ENCODE peak calls at places on chromosomes 4 and X, in four cellular contexts. N is gastrocnemius medialis, J is mammary epithelial cell, Y is cardiac muscle cell. R is an unnamed sample. For H3K4me1, the result is how much of the 10 kb centered on the place peaks cover.

GRCh38 chrX:13000311-13000811 is 25.5 kb downstream of the TMSB4X start:
- DNase-seq in N (no peak), J (no peak), Y (no peak), R (no peak)

GRCh38 chrX:55356609-55357008 is 91.9 kb upstream of the PAGE3 start:
- DNase-seq in N (no peak), J (no peak), Y (no peak), R (no peak)

GRCh38 chrX:63784902-63785692 is at the start of gene ARHGEF9:
- DNase-seq in N (peak), J (no peak), Y (peak), R (peak)

GRCh38 chr4:173398251-173398650 is 665 bp downstream of the SCRG1 start:
- DNase-seq in N (no peak), J (no peak), Y (no peak), R (no peak)

GRCh38 chrX:53882331-53882730 is 161.9 kb downstream of the PHF8 start:
- DNase-seq in N (no peak), J (no peak), Y (peak), R (no peak)

GRCh38 chr4:121534187-121534586 is 153.4 kb upstream of the QRFPR start:
- DNase-seq in N (no peak), J (no peak), Y (no peak), R (no peak)

GRCh38 chr4:8860096-8860891 is 11.3 kb downstream of the HMX1 start:
- DNase-seq in N (no peak), J (peak), Y (no peak), R (no peak)

GRCh38 chr4:95522682-95523410 is 25.9 kb downstream of the UNC5C start:
- DNase-seq in N (no peak), J (no peak), Y (no peak), R (no peak)

GRCh38 chr4:52997132-52997416 is 135.0 kb downstream of the RASL11B start:
- DNase-seq in N (no peak), J (no peak), Y (no peak), R (no peak)

GRCh38 chrX:44312421-44312820 is 31.1 kb downstream of the EFHC2 start:
- DNase-seq in N (no peak), J (no peak), Y (no peak), R (no peak)

GRCh38 chr4:127446309-127446708 is 186.4 kb upstream of the INTU start:
- DNase-seq in N (no peak), J (no peak), Y (no peak), R (no peak)

GRCh38 chr4:73753215-73753614 is 12.8 kb downstream of the CXCL8 start:
- DNase-seq in N (no peak), J (peak), Y (no peak), R (no peak)

GRCh38 chr4:118680808-118681207 is 4.4 kb upstream of the METTL14 start:
- DNase-seq in N (no peak), J (no peak), Y (no peak), R (peak)

GRCh38 chrX:1725472-1725871 is 110.6 kb downstream of the ASMT start:
- DNase-seq in N (no peak), J (no peak), Y (no peak), R (no peak)

GRCh38 chr4:38672247-38673071 is 8.5 kb downstream of the KLF3 start:
- DNase-seq in N (no peak), J (no peak), Y (no peak), R (peak)

GRCh38 chr4:2459589-2460349 is 9.1 kb upstream of the RNF4 start:
- DNase-seq in N (no peak), J (no peak), Y (no peak), R (no peak)

GRCh38 chrX:97843200-97843811 is 959.6 kb downstream of the RPA4 start:
- DNase-seq in N (no peak), J (no peak), Y (no peak), R (no peak)

GRCh38 chrX:46547857-46548256 is 2.6 kb upstream of the ZNF674 start:
- DNase-seq in N (no peak), J (peak), Y (no peak), R (no peak)

GRCh38 chrX:103927030-103927429 is 35.4 kb upstream of the TMSB15B start:
- DNase-seq in N (no peak), J (no peak), Y (no peak), R (no peak)

GRCh38 chr4:81030617-81031388 is at the start of gene BMP3:
- DNase-seq in N (no peak), J (peak), Y (peak), R (peak)

GRCh38 chrX:154595559-154595958 is 10.6 kb downstream of the CTAG1A start:
- DNase-seq in N (no peak), J (no peak), Y (no peak), R (no peak)

GRCh38 chrX:154599531-154599930 is 14.6 kb downstream of the CTAG1A start:
- DNase-seq in N (no peak), J (no peak), Y (no peak), R (peak)

GRCh38 chrX:154598656-154599055 is 13.7 kb downstream of the CTAG1A start:
- DNase-seq in N (no peak), J (no peak), Y (no peak), R (no peak)

GRCh38 chrX:154596290-154596929 is 11.5 kb downstream of the CTAG1A start:
- DNase-seq in N (no peak), J (peak), Y (peak), R (peak)

DNA sequence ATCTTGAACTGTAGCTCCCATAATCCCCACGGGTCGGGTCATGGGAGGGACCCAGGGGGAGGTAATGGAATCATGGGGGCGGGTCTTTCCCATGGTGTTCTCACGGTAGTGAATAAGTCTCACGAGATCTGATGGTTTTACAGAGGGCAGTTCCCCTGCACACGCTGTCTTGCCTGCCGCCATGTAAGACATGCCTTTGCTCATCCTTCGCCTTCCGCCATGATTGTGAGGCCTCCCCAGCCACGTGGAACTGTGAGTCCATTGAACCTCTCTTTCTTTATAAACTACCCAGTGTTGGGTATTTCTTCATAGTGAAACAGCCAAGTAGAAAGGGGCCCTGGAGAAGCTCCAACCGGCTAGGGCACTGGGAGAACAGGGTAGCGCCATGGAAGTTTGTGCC is 12.3 kb downstream of the CTAG1A start:
- DNase-seq in N (no peak), J (no peak), Y (no peak), R (no peak)
- H3K4me3 ChIP-seq in N (no peak), J (no peak), Y (no peak), R (no peak)

DNA sequence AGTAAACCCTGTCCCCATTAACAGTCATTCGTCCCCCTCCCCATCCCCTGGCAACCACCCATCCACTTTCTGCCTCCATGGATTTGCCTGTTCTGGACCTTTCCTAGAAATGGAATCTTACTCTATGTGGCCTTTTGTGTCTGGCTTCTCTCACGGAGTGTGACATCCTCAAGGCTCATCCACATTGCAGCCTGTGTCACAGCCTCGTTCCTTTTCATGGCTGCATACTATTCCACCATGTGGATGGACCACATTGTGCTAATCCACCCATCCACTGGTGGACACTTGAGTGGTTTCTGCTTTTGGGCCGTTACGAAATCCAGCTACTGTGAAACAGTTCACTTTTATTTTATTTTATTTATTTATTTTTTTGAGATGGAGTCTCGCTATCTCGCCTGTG is 8.1 kb upstream of the PPP2R3B start:
- DNase-seq in N (no peak), J (no peak), Y (no peak), R (no peak)
- H3K27ac ChIP-seq in N (no peak), J (no peak), Y (no peak), R (no peak)

GRCh38 chr4:87030124-87030523 is 95.3 kb downstream of the AFF1 start:
- DNase-seq in N (no peak), J (no peak), Y (no peak), R (no peak)
- H3K4me1 ChIP-seq in N (half or more), J (under half), Y (half or more), R (under half)

GRCh38 chr4:105909699-105910340 is 14.5 kb downstream of the NPNT start:
- DNase-seq in N (no peak), J (peak), Y (peak), R (no peak)

GRCh38 chr4:105912633-105913032 is 17.4 kb downstream of the NPNT start:
- DNase-seq in N (no peak), J (no peak), Y (no peak), R (no peak)
- H3K4me3 ChIP-seq in N (no peak), J (no peak), Y (no peak), R (no peak)

GRCh38 chr4:88866862-88867550 is 169.4 kb upstream of the NAP1L5 start:
- DNase-seq in N (no peak), J (peak), Y (no peak), R (peak)

GRCh38 chr4:88865051-88865450 is 167.4 kb upstream of the NAP1L5 start:
- DNase-seq in N (no peak), J (peak), Y (no peak), R (no peak)

GRCh38 chr4:88860594-88860993 is 163.0 kb upstream of the NAP1L5 start:
- DNase-seq in N (no peak), J (no peak), Y (no peak), R (peak)

GRCh38 chr4:88868510-88868909 is 170.9 kb upstream of the NAP1L5 start:
- DNase-seq in N (no peak), J (no peak), Y (no peak), R (no peak)

DNA sequence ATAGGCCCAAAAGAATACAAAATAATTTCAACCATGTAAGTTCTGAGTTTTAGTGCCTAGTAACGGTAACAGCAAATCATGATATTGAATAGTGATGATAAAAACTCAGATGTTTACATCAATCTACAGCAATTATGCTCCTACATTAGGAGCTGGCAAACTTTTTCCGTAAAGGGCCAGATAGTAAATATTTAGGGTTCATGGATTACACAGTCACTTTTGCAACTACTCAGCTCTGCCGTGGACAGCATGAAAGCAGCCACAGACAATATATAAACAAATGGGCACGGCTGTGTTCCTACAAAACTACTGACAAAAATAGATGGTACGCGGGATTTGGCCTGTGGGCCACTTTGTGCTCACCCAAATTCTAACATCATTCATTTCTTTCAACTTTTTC is 167.8 kb upstream of the NAP1L5 start:
- DNase-seq in N (no peak), J (no peak), Y (no peak), R (no peak)
- H3K27ac ChIP-seq in N (no peak), J (peak), Y (no peak), R (no peak)

GRCh38 chr4:158020734-158021346 is 152.0 kb downstream of the GASK1B start:
- DNase-seq in N (no peak), J (peak), Y (peak), R (peak)

GRCh38 chr4:158016511-158016910 is 156.3 kb downstream of the GASK1B start:
- DNase-seq in N (no peak), J (peak), Y (no peak), R (no peak)

GRCh38 chr4:158018090-158018808 is 154.6 kb downstream of the GASK1B start:
- DNase-seq in N (no peak), J (no peak), Y (no peak), R (no peak)

GRCh38 chr4:158018831-158019230 is 154.0 kb downstream of the GASK1B start:
- DNase-seq in N (no peak), J (no peak), Y (no peak), R (no peak)

DNA sequence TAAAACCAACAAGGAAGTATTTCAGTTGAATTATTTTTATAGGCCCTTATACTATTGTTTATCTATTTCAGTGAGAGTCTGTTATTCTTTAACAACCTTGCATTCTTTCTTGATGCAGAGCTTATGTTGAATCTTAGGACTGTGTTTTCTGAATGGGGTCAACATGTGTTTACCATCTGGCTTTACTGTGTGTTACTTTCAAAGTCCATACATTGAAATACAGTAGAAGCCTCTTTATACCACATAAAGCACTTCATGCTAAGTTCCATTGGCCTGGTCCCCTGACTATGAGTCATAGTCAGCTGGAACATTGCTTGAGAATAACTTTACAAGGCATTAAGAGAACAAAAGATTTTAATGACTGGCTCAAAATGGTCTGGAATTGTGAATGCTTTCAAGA is 152.7 kb downstream of the GASK1B start:
- DNase-seq in N (peak), J (peak), Y (no peak), R (peak)
- H3K4me1 ChIP-seq in N (under half), J (under half), Y (under half), R (under half)

DNA sequence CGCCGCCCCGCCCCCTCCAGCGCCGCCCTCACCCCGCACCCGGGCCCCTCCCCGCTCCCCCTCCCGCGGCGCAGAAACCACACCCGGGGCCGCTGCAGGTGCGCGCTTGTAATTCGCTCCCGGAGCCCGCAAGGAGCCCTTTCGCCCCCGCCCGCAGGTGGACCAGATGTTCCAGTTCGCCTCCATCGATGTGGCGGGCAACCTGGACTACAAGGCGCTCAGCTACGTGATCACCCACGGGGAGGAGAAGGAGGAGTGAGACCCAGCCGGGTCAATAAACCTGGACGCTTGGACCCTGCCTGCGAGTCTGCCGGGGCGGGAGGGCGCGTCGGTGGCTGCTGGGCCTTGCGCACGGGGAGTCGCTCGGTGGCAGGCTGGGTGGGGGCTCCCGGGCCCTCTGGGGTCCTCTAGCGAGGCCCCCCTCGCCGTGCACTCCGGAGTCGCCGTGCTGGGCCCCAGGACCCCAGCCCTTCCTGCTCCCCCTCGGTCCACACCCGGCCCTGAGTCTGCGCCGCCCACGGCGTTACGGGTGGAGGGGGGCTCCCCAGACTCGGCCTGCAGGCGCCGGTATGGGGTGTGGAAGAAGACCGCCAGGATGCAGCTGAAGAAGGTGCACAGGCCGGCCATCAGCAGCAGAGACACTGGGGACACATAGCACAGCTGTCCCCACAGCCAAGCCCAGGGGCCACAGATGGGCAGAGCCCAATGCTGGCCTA is 7.1 kb downstream of the SLC49A3 start:
- DNase-seq in N (no peak), J (no peak), Y (no peak), R (no peak)
- H3K4me3 ChIP-seq in N (no peak), J (no peak), Y (no peak), R (no peak)

GRCh38 chr4:142474398-142475087 is 371.6 kb downstream of the INPP4B start:
- DNase-seq in N (no peak), J (peak), Y (no peak), R (no peak)

GRCh38 chr4:142473960-142474338 is 372.2 kb downstream of the INPP4B start:
- DNase-seq in N (peak), J (no peak), Y (no peak), R (no peak)

GRCh38 chr4:142473218-142473959 is 372.7 kb downstream of the INPP4B start:
- DNase-seq in N (no peak), J (peak), Y (no peak), R (no peak)

GRCh38 chr4:142480244-142480643 is 365.9 kb downstream of the INPP4B start:
- DNase-seq in N (no peak), J (peak), Y (peak), R (peak)

DNA sequence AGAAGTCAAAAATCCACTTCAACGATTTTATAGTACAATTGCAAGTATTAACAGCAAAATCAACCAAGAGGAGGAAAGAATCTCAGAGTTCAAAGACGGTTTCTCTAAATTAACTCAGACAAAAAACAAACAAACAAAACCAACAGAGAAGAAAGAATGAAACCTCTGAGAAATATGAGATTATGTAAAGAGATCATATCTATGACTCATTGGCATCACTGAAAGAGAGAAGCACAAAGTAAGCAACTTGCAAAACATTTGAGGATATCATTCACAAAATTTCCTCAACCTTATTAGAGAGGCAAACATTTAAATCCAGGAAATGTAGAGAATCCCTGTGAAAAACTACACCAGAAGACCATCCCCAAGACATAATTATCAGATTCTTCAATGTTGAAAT is 370.4 kb downstream of the INPP4B start:
- DNase-seq in N (no peak), J (peak), Y (no peak), R (no peak)
- H3K27ac ChIP-seq in N (no peak), J (no peak), Y (no peak), R (no peak)

R was measured in SJCRH30.